ENCODE peak calls at places on chromosome X, in four cellular contexts. J is HCT116, C is cardiac septum, F is HEK293T. O is an unnamed sample.

GRCh38 chrX:40098264-40099045 is 697 bp upstream of the BCOR start:
- DNase-seq in J (no peak), C (no peak), F (peak), O (no peak)

GRCh38 chrX:107678957-107679740 is 50.8 kb downstream of the PRPS1 start:
- DNase-seq in J (no peak), C (peak), F (no peak), O (no peak)

GRCh38 chrX:16002185-16002584 is 121.2 kb upstream of the GRPR start:
- DNase-seq in J (no peak), C (no peak), F (no peak), O (no peak)

GRCh38 chrX:97936296-97936695 is 1052.6 kb downstream of the RPA4 start:
- DNase-seq in J (no peak), C (no peak), F (no peak), O (no peak)

GRCh38 chrX:39969099-39969825 is 128.5 kb downstream of the BCOR start:
- DNase-seq in J (no peak), C (no peak), F (peak), O (no peak)

GRCh38 chrX:146173742-146174141 is 356.1 kb downstream of the SLITRK2 start:
- DNase-seq in J (no peak), C (no peak), F (no peak), O (no peak)

GRCh38 chrX:9560219-9560618 is 95.4 kb downstream of the TBL1X start:
- DNase-seq in J (no peak), C (no peak), F (no peak), O (no peak)

GRCh38 chrX:10173331-10173900 is 16.6 kb downstream of the CLCN4 start:
- DNase-seq in J (no peak), C (no peak), F (peak), O (no peak)

GRCh38 chrX:9227276-9227675 is 193.3 kb upstream of the FAM9B start:
- DNase-seq in J (no peak), C (no peak), F (no peak), O (no peak)

GRCh38 chrX:153649915-153650782 is 3.1 kb downstream of the DUSP9 start:
- DNase-seq in J (no peak), C (no peak), F (no peak), O (no peak)

GRCh38 chrX:47316276-47317025 is 53.9 kb upstream of the ZNF157 start:
- DNase-seq in J (no peak), C (no peak), F (peak), O (no peak)

GRCh38 chrX:96770315-96770714 is 85.7 kb downstream of the DIAPH2 start:
- DNase-seq in J (no peak), C (no peak), F (peak), O (no peak)

GRCh38 chrX:65516756-65517155 is 17.8 kb downstream of the LAS1L start:
- DNase-seq in J (no peak), C (no peak), F (no peak), O (no peak)

GRCh38 chrX:129632443-129632842 is 22.3 kb downstream of the APLN start:
- DNase-seq in J (no peak), C (no peak), F (no peak), O (no peak)

GRCh38 chrX:26762253-26762652 is 546.3 kb downstream of the MAGEB5 start:
- DNase-seq in J (no peak), C (no peak), F (no peak), O (no peak)

GRCh38 chrX:47144626-47145407 is at the start of the genes NDUFB11 and RBM10:
- DNase-seq in J (peak), C (peak), F (peak), O (peak)

GRCh38 chrX:13029341-13029740 is 15.1 kb downstream of the FAM9C start:
- DNase-seq in J (no peak), C (no peak), F (no peak), O (no peak)

GRCh38 chrX:154396948-154397887 is 959 bp upstream of the RPL10 start:
- DNase-seq in J (no peak), C (no peak), F (peak), O (no peak)

GRCh38 chrX:150897371-150898319 is 823 bp downstream of the CD99L2 start:
- DNase-seq in J (no peak), C (no peak), F (no peak), O (no peak)

GRCh38 chrX:29851971-29852605 is 363.3 kb upstream of the MAGEB2 start:
- DNase-seq in J (no peak), C (no peak), F (no peak), O (no peak)

GRCh38 chrX:35251229-35251628 is 308.6 kb downstream of the FAM47B start:
- DNase-seq in J (no peak), C (no peak), F (no peak), O (no peak)

GRCh38 chrX:110569506-110569905 is 210.9 kb downstream of the RTL9 start:
- DNase-seq in J (no peak), C (no peak), F (no peak), O (no peak)

GRCh38 chrX:13257223-13258051 is 62.4 kb downstream of the ATXN3L start:
- DNase-seq in J (no peak), C (no peak), F (no peak), O (no peak)

GRCh38 chrX:85109235-85109634 is 105.6 kb downstream of the APOOL start:
- DNase-seq in J (peak), C (no peak), F (peak), O (no peak)

GRCh38 chrX:80602017-80602765 is 181.9 kb downstream of the TENT5D start:
- DNase-seq in J (no peak), C (no peak), F (no peak), O (no peak)

GRCh38 chrX:40230646-40231045 is 132.9 kb upstream of the BCOR start:
- DNase-seq in J (no peak), C (no peak), F (no peak), O (no peak)

GRCh38 chrX:22097295-22097694 is 65.2 kb downstream of the PHEX start:
- DNase-seq in J (no peak), C (no peak), F (no peak), O (no peak)

GRCh38 chrX:130100180-130100579 is 10.1 kb downstream of the ELF4 start:
- DNase-seq in J (no peak), C (no peak), F (no peak), O (no peak)

GRCh38 chrX:23766650-23767551 is 16.1 kb upstream of the SAT1 start:
- DNase-seq in J (no peak), C (no peak), F (no peak), O (no peak)

GRCh38 chrX:15567886-15568616 is 32.7 kb downstream of the ACE2 start:
- DNase-seq in J (no peak), C (no peak), F (no peak), O (no peak)

GRCh38 chrX:131595120-131595519 is 51.2 kb downstream of the OR13H1 start:
- DNase-seq in J (no peak), C (no peak), F (no peak), O (no peak)